ENCODE peak calls at places on chromosome 22, in four cellular contexts. C is activated T-cell treated with anti-CD3 and anti-CD28 coated beads, Interleukin-2, amount 50 U/mL, for 72 hours; A is GM12865; Y is naive thymus-derived CD8-positive, alpha-beta T cell. U is an unnamed sample.

GRCh38 chr22:37428649-37429586 is 1.6 kb upstream of the ELFN2 start:
- DNase-seq in C (peak; percentile 64), A (peak; percentile 59), Y (peak; percentile 58), U (no peak)

GRCh38 chr22:40544758-40545157 is 91.8 kb downstream of the MRTFA start:
- DNase-seq in C (no peak), A (no peak), Y (no peak), U (no peak)

GRCh38 chr22:37020192-37020479 is 594 bp downstream of the MPST start:
- DNase-seq in C (no peak), A (peak; percentile 24), Y (no peak), U (no peak)

GRCh38 chr22:26462971-26463661 is 20.5 kb downstream of the HPS4 start:
- DNase-seq in C (no peak), A (no peak), Y (no peak), U (no peak)

GRCh38 chr22:44292007-44292370 is 20.8 kb downstream of the SHISAL1 start:
- DNase-seq in C (no peak), A (no peak), Y (no peak), U (no peak)

GRCh38 chr22:43377486-43377995 is 34.3 kb upstream of the MPPED1 start:
- DNase-seq in C (no peak), A (peak; percentile 37), Y (no peak), U (no peak)

GRCh38 chr22:50425179-50425916 is 49.5 kb downstream of the SBF1 start:
- DNase-seq in C (no peak), A (no peak), Y (no peak), U (no peak)

GRCh38 chr22:39661842-39662676 is 91.5 kb downstream of the CACNA1I start:
- DNase-seq in C (peak; percentile 87), A (no peak), Y (peak; percentile 84), U (peak; percentile 80)

GRCh38 chr22:22369962-22370265 is 125.3 kb downstream of the VPREB1 start:
- DNase-seq in C (no peak), A (no peak), Y (no peak), U (no peak)

GRCh38 chr22:38477515-38477914 is 9.6 kb downstream of the KDELR3 start:
- DNase-seq in C (no peak), A (no peak), Y (no peak), U (no peak)

GRCh38 chr22:25102722-25103121 is 96.9 kb upstream of the CRYBB3 start:
- DNase-seq in C (no peak), A (no peak), Y (no peak), U (no peak)

GRCh38 chr22:22210375-22210774 is 34.2 kb upstream of the VPREB1 start:
- DNase-seq in C (peak; percentile 85), A (peak; percentile 64), Y (no peak), U (no peak)

GRCh38 chr22:33418483-33418882 is 360.3 kb upstream of the SYN3 start:
- DNase-seq in C (no peak), A (no peak), Y (no peak), U (no peak)

GRCh38 chr22:21450320-21450831 is 16.8 kb upstream of the TMEM191C start:
- DNase-seq in C (no peak), A (no peak), Y (no peak), U (no peak)

GRCh38 chr22:37627545-37627944 is 11.9 kb upstream of the SH3BP1 start:
- DNase-seq in C (peak; percentile 51), A (peak; percentile 55), Y (peak; percentile 55), U (no peak)

GRCh38 chr22:46914481-46914880 is 152.0 kb downstream of the TBC1D22A start:
- DNase-seq in C (no peak), A (no peak), Y (no peak), U (no peak)

GRCh38 chr22:20972014-20972797 is 5.2 kb downstream of the AIFM3 start:
- DNase-seq in C (no peak), A (no peak), Y (no peak), U (no peak)

GRCh38 chr22:38347944-38348750 is 30.9 kb upstream of the CSNK1E start:
- DNase-seq in C (no peak), A (peak; percentile 50), Y (no peak), U (no peak)

GRCh38 chr22:24066260-24066659 is 55.2 kb downstream of the CABIN1 start:
- DNase-seq in C (no peak), A (no peak), Y (no peak), U (no peak)

GRCh38 chr22:24289138-24289537 is 18.5 kb downstream of the SPECC1L start:
- DNase-seq in C (no peak), A (no peak), Y (no peak), U (no peak)

GRCh38 chr22:33796494-33796893 is 123.8 kb downstream of the LARGE1 start:
- DNase-seq in C (no peak), A (no peak), Y (no peak), U (no peak)

GRCh38 chr22:22046370-22046769 is 63.8 kb upstream of the TOP3B start:
- DNase-seq in C (no peak), A (no peak), Y (no peak), U (no peak)

GRCh38 chr22:25380141-25380747 is 160.8 kb downstream of the CRYBB2 start:
- DNase-seq in C (no peak), A (no peak), Y (no peak), U (no peak)

GRCh38 chr22:22878801-22879674 is 8.6 kb upstream of the IGLL5 start:
- DNase-seq in C (no peak), A (no peak), Y (no peak), U (no peak)

GRCh38 chr22:35552846-35553245 is 12.2 kb downstream of the RASD2 start:
- DNase-seq in C (no peak), A (no peak), Y (no peak), U (no peak)

GRCh38 chr22:46750861-46751260 is 11.6 kb upstream of the TBC1D22A start:
- DNase-seq in C (no peak), A (no peak), Y (no peak), U (no peak)

GRCh38 chr22:35400335-35400680 is 368 bp downstream of the MCM5 start:
- DNase-seq in C (peak; percentile 18), A (peak; percentile 33), Y (peak; percentile 11), U (no peak)